ENCODE peak calls at places on chromosomes 12 and 14, in seven cellular contexts. One of them, this sample, is unnamed.

GRCh38 chr12:69266045-69266635 is 26.8 kb downstream of the CPSF6 start:
- DNase-seq in neural progenitor cell: no peak
- DNase-seq in pancreas: no peak
- DNase-seq in right lobe of liver: no peak
- DNase-seq in endodermal cell: no peak
- DNase-seq in HFF-Myc: peak; percentile 37
- DNase-seq in cardiac fibroblast: peak; percentile 73
- DNase-seq in this sample: no peak

GRCh38 chr12:76080729-76081415 is 3.6 kb downstream of the NAP1L1 start:
- DNase-seq in neural progenitor cell: peak; percentile 49
- DNase-seq in pancreas: no peak
- DNase-seq in right lobe of liver: no peak
- DNase-seq in endodermal cell: peak; percentile 70
- DNase-seq in HFF-Myc: no peak
- DNase-seq in cardiac fibroblast: no peak
- DNase-seq in this sample: peak; percentile 31

GRCh38 chr14:61733972-61734371 is 28.2 kb upstream of the SNAPC1 start:
- DNase-seq in neural progenitor cell: no peak
- DNase-seq in pancreas: no peak
- DNase-seq in right lobe of liver: no peak
- DNase-seq in endodermal cell: no peak
- DNase-seq in HFF-Myc: no peak
- DNase-seq in cardiac fibroblast: no peak
- DNase-seq in this sample: no peak

GRCh38 chr12:80325167-80325959 is 118.7 kb upstream of the PTPRQ start:
- DNase-seq in neural progenitor cell: no peak
- DNase-seq in pancreas: no peak
- DNase-seq in right lobe of liver: no peak
- DNase-seq in endodermal cell: peak; percentile 66
- DNase-seq in HFF-Myc: no peak
- DNase-seq in cardiac fibroblast: peak; percentile 12
- DNase-seq in this sample: no peak

GRCh38 chr14:50343424-50343823 is 31.3 kb downstream of the DMAC2L start:
- DNase-seq in neural progenitor cell: no peak
- DNase-seq in pancreas: no peak
- DNase-seq in right lobe of liver: no peak
- DNase-seq in endodermal cell: no peak
- DNase-seq in HFF-Myc: no peak
- DNase-seq in cardiac fibroblast: peak; percentile 43
- DNase-seq in this sample: no peak

GRCh38 chr12:131112690-131113290 is 159.1 kb downstream of the ADGRD1 start:
- DNase-seq in neural progenitor cell: no peak
- DNase-seq in pancreas: no peak
- DNase-seq in right lobe of liver: peak; percentile 25
- DNase-seq in endodermal cell: no peak
- DNase-seq in HFF-Myc: no peak
- DNase-seq in cardiac fibroblast: no peak
- DNase-seq in this sample: no peak

GRCh38 chr12:26488339-26488738 is 293.0 kb downstream of the SSPN start:
- DNase-seq in neural progenitor cell: peak; percentile 34
- DNase-seq in pancreas: no peak
- DNase-seq in right lobe of liver: no peak
- DNase-seq in endodermal cell: no peak
- DNase-seq in HFF-Myc: no peak
- DNase-seq in cardiac fibroblast: no peak
- DNase-seq in this sample: no peak

GRCh38 chr14:88791629-88792571 is 853 bp downstream of the EML5 start:
- DNase-seq in neural progenitor cell: peak; percentile 37
- DNase-seq in pancreas: peak; percentile 28
- DNase-seq in right lobe of liver: peak; percentile 58
- DNase-seq in endodermal cell: peak; percentile 60
- DNase-seq in HFF-Myc: no peak
- DNase-seq in cardiac fibroblast: no peak
- DNase-seq in this sample: peak; percentile 19

GRCh38 chr14:100844846-100845245 is 18.9 kb downstream of the MEG3 start:
- DNase-seq in neural progenitor cell: no peak
- DNase-seq in pancreas: no peak
- DNase-seq in right lobe of liver: no peak
- DNase-seq in endodermal cell: no peak
- DNase-seq in HFF-Myc: no peak
- DNase-seq in cardiac fibroblast: no peak
- DNase-seq in this sample: no peak

GRCh38 chr14:26200675-26201074 is 397.2 kb downstream of the NOVA1 start:
- DNase-seq in neural progenitor cell: no peak
- DNase-seq in pancreas: no peak
- DNase-seq in right lobe of liver: no peak
- DNase-seq in endodermal cell: no peak
- DNase-seq in HFF-Myc: no peak
- DNase-seq in cardiac fibroblast: peak; percentile 33
- DNase-seq in this sample: no peak

GRCh38 chr12:85445060-85445938 is 165.3 kb downstream of the ALX1 start:
- DNase-seq in neural progenitor cell: peak; percentile 9
- DNase-seq in pancreas: no peak
- DNase-seq in right lobe of liver: no peak
- DNase-seq in endodermal cell: peak; percentile 69
- DNase-seq in HFF-Myc: no peak
- DNase-seq in cardiac fibroblast: no peak
- DNase-seq in this sample: peak; percentile 24

GRCh38 chr14:51525705-51526104 is 126.0 kb upstream of the FRMD6 start:
- DNase-seq in neural progenitor cell: no peak
- DNase-seq in pancreas: no peak
- DNase-seq in right lobe of liver: no peak
- DNase-seq in endodermal cell: no peak
- DNase-seq in HFF-Myc: no peak
- DNase-seq in cardiac fibroblast: no peak
- DNase-seq in this sample: no peak

GRCh38 chr12:102356690-102357089 is 123.7 kb downstream of the IGF1 start:
- DNase-seq in neural progenitor cell: no peak
- DNase-seq in pancreas: no peak
- DNase-seq in right lobe of liver: no peak
- DNase-seq in endodermal cell: no peak
- DNase-seq in HFF-Myc: no peak
- DNase-seq in cardiac fibroblast: no peak
- DNase-seq in this sample: no peak

GRCh38 chr12:94640134-94640928 is 10.0 kb downstream of the TMCC3 start:
- DNase-seq in neural progenitor cell: no peak
- DNase-seq in pancreas: peak; percentile 27
- DNase-seq in right lobe of liver: no peak
- DNase-seq in endodermal cell: no peak
- DNase-seq in HFF-Myc: no peak
- DNase-seq in cardiac fibroblast: peak; percentile 91
- DNase-seq in this sample: no peak

GRCh38 chr12:101823891-101824290 is 6.9 kb downstream of the GNPTAB start:
- DNase-seq in neural progenitor cell: peak; percentile 70
- DNase-seq in pancreas: peak; percentile 32
- DNase-seq in right lobe of liver: no peak
- DNase-seq in endodermal cell: peak; percentile 88
- DNase-seq in HFF-Myc: peak; percentile 24
- DNase-seq in cardiac fibroblast: no peak
- DNase-seq in this sample: peak; percentile 38

GRCh38 chr14:68297871-68298468 is 478.4 kb downstream of the RAD51B start:
- DNase-seq in neural progenitor cell: peak; percentile 39
- DNase-seq in pancreas: no peak
- DNase-seq in right lobe of liver: no peak
- DNase-seq in endodermal cell: peak; percentile 64
- DNase-seq in HFF-Myc: no peak
- DNase-seq in cardiac fibroblast: peak; percentile 55
- DNase-seq in this sample: no peak

GRCh38 chr12:115507951-115508722 is 769.4 kb downstream of the MED13L start:
- DNase-seq in neural progenitor cell: peak; percentile 95
- DNase-seq in pancreas: no peak
- DNase-seq in right lobe of liver: no peak
- DNase-seq in endodermal cell: peak; percentile 98
- DNase-seq in HFF-Myc: no peak
- DNase-seq in cardiac fibroblast: no peak
- DNase-seq in this sample: no peak

GRCh38 chr12:65728348-65728912 is 95.9 kb upstream of the HMGA2 start:
- DNase-seq in neural progenitor cell: no peak
- DNase-seq in pancreas: no peak
- DNase-seq in right lobe of liver: no peak
- DNase-seq in endodermal cell: no peak
- DNase-seq in HFF-Myc: no peak
- DNase-seq in cardiac fibroblast: peak; percentile 11
- DNase-seq in this sample: no peak

GRCh38 chr12:47870175-47870781 is 34.5 kb downstream of the VDR start:
- DNase-seq in neural progenitor cell: peak; percentile 77
- DNase-seq in pancreas: no peak
- DNase-seq in right lobe of liver: peak; percentile 84
- DNase-seq in endodermal cell: peak; percentile 91
- DNase-seq in HFF-Myc: no peak
- DNase-seq in cardiac fibroblast: peak; percentile 42
- DNase-seq in this sample: peak; percentile 51
- TF ChIP-seq CTCF in neural progenitor cell: peak; percentile 64
- TF ChIP-seq CTCF in pancreas: peak; percentile 18
- TF ChIP-seq CTCF in right lobe of liver: peak; percentile 51
- TF ChIP-seq CTCF in endodermal cell: peak; percentile 87
- TF ChIP-seq CTCF in HFF-Myc: peak; percentile 43
- TF ChIP-seq CTCF in cardiac fibroblast: peak; percentile 63
- TF ChIP-seq CTCF in this sample: peak; percentile 43

GRCh38 chr14:20415723-20416622 is 2.7 kb upstream of the TEP1 start:
- DNase-seq in neural progenitor cell: peak; percentile 58
- DNase-seq in pancreas: no peak
- DNase-seq in right lobe of liver: no peak
- DNase-seq in endodermal cell: peak; percentile 65
- DNase-seq in HFF-Myc: peak; percentile 38
- DNase-seq in cardiac fibroblast: peak; percentile 70
- DNase-seq in this sample: no peak

GRCh38 chr14:20421267-20421666 is 8.0 kb upstream of the TEP1 start:
- DNase-seq in neural progenitor cell: no peak
- DNase-seq in pancreas: no peak
- DNase-seq in right lobe of liver: no peak
- DNase-seq in endodermal cell: no peak
- DNase-seq in HFF-Myc: no peak
- DNase-seq in cardiac fibroblast: no peak
- DNase-seq in this sample: no peak

GRCh38 chr14:20418501-20418909 is 5.2 kb upstream of the TEP1 start:
- DNase-seq in neural progenitor cell: no peak
- DNase-seq in pancreas: no peak
- DNase-seq in right lobe of liver: no peak
- DNase-seq in endodermal cell: no peak
- DNase-seq in HFF-Myc: no peak
- DNase-seq in cardiac fibroblast: no peak
- DNase-seq in this sample: no peak

GRCh38 chr14:20419404-20419803 is 6.1 kb upstream of the TEP1 start:
- DNase-seq in neural progenitor cell: no peak
- DNase-seq in pancreas: no peak
- DNase-seq in right lobe of liver: no peak
- DNase-seq in endodermal cell: no peak
- DNase-seq in HFF-Myc: no peak
- DNase-seq in cardiac fibroblast: no peak
- DNase-seq in this sample: no peak

GRCh38 chr14:20417250-20418186 is 4.2 kb upstream of the TEP1 start:
- DNase-seq in neural progenitor cell: no peak
- DNase-seq in pancreas: no peak
- DNase-seq in right lobe of liver: no peak
- DNase-seq in endodermal cell: no peak
- DNase-seq in HFF-Myc: no peak
- DNase-seq in cardiac fibroblast: no peak
- DNase-seq in this sample: no peak
- TF ChIP-seq CTCF in neural progenitor cell: no peak
- TF ChIP-seq CTCF in pancreas: no peak
- TF ChIP-seq CTCF in right lobe of liver: no peak
- TF ChIP-seq CTCF in endodermal cell: no peak
- TF ChIP-seq CTCF in HFF-Myc: no peak
- TF ChIP-seq CTCF in cardiac fibroblast: no peak
- TF ChIP-seq CTCF in this sample: no peak

GRCh38 chr12:121860257-121860656 is 1.6 kb upstream of the HPD start:
- DNase-seq in neural progenitor cell: no peak
- DNase-seq in pancreas: no peak
- DNase-seq in right lobe of liver: peak; percentile 86
- DNase-seq in endodermal cell: peak; percentile 72
- DNase-seq in HFF-Myc: no peak
- DNase-seq in cardiac fibroblast: no peak
- DNase-seq in this sample: no peak
- TF ChIP-seq CTCF in neural progenitor cell: no peak
- TF ChIP-seq CTCF in pancreas: no peak
- TF ChIP-seq CTCF in right lobe of liver: no peak
- TF ChIP-seq CTCF in endodermal cell: peak; percentile 19
- TF ChIP-seq CTCF in HFF-Myc: no peak
- TF ChIP-seq CTCF in cardiac fibroblast: no peak
- TF ChIP-seq CTCF in this sample: no peak

GRCh38 chr14:60183138-60183537 is 17.9 kb upstream of the DHRS7 start:
- DNase-seq in neural progenitor cell: no peak
- DNase-seq in pancreas: no peak
- DNase-seq in right lobe of liver: no peak
- DNase-seq in endodermal cell: no peak
- DNase-seq in HFF-Myc: no peak
- DNase-seq in cardiac fibroblast: no peak
- DNase-seq in this sample: no peak

GRCh38 chr14:60188696-60189095 is 23.5 kb upstream of the DHRS7 start:
- DNase-seq in neural progenitor cell: no peak
- DNase-seq in pancreas: no peak
- DNase-seq in right lobe of liver: no peak
- DNase-seq in endodermal cell: no peak
- DNase-seq in HFF-Myc: no peak
- DNase-seq in cardiac fibroblast: no peak
- DNase-seq in this sample: no peak

GRCh38 chr14:60183724-60184596 is 18.8 kb upstream of the DHRS7 start:
- DNase-seq in neural progenitor cell: peak; percentile 87
- DNase-seq in pancreas: no peak
- DNase-seq in right lobe of liver: no peak
- DNase-seq in endodermal cell: no peak
- DNase-seq in HFF-Myc: no peak
- DNase-seq in cardiac fibroblast: peak; percentile 85
- DNase-seq in this sample: no peak

GRCh38 chr14:60188115-60188514 is 22.9 kb upstream of the DHRS7 start:
- DNase-seq in neural progenitor cell: no peak
- DNase-seq in pancreas: no peak
- DNase-seq in right lobe of liver: no peak
- DNase-seq in endodermal cell: no peak
- DNase-seq in HFF-Myc: no peak
- DNase-seq in cardiac fibroblast: peak; percentile 22
- DNase-seq in this sample: no peak

DNA sequence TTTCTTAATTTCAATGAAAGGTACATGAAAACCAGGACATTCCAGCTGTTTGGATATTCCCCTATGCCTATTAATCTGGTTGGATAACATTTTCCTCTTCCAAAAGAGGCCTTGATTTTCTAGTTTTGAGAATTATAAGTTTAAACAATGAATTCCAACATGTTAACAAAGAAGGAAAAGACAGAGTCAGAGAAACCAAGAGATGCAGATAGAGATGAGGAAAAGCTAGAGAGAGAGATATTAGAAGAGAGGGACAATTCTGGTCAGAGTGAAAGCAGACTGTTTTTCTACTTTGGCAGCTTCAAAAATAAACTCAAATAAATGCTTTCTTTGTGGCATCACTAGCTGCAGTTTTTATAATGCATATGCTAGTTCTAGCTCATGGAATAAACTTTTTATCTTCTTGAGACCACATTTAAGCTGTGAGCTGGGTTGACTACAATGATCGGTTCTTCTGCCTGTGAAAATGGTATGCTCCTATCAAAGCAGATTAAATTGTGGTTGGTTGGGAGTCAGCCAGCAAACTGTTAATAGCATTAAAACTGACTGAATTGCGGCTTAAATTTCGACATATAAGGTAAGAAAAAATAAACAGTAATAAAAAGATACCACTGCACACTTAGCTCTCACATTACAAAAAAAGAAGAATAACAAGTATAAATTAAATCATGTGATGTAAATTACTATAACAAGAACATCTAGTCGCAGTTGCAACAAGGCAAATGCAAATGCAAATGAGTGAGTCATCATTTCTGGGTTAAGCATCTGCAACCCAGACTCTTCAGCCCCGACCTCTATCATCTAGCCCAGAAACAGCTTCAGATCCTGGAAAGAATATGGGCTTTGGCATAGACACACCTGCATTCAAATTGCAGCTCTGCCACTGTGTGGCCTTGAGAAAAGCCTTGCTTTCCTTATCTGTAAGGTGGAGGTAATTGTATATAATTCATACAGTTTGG is 19.7 kb upstream of the DHRS7 start:
- DNase-seq in neural progenitor cell: no peak
- DNase-seq in pancreas: no peak
- DNase-seq in right lobe of liver: no peak
- DNase-seq in endodermal cell: no peak
- DNase-seq in HFF-Myc: no peak
- DNase-seq in cardiac fibroblast: no peak
- DNase-seq in this sample: no peak
- TF ChIP-seq CTCF in neural progenitor cell: no peak
- TF ChIP-seq CTCF in pancreas: no peak
- TF ChIP-seq CTCF in right lobe of liver: no peak
- TF ChIP-seq CTCF in endodermal cell: peak; percentile 13
- TF ChIP-seq CTCF in HFF-Myc: no peak
- TF ChIP-seq CTCF in cardiac fibroblast: no peak
- TF ChIP-seq CTCF in this sample: peak; percentile 55